ENCODE peak calls at places on chromosomes 12 and 14, in seven cellular contexts. E, H, V, I, Q, N and T are unnamed samples.

GRCh38 chr12:118773956-118774723 is 207.2 kb upstream of the SRRM4 start:
- DNase-seq in E (no peak), H (peak), V (peak), I (peak), Q (no peak), N (no peak), T (no peak)

GRCh38 chr12:74043343-74043742 is 494.3 kb upstream of the ATXN7L3B start:
- DNase-seq in E (no peak), H (no peak), V (no peak), I (no peak), Q (no peak), N (no peak), T (no peak)

GRCh38 chr12:127125607-127126259 is 1141.2 kb upstream of the TMEM132C start:
- DNase-seq in E (no peak), H (no peak), V (no peak), I (no peak), Q (peak), N (no peak), T (no peak)

GRCh38 chr12:52580496-52580895 is 6.9 kb upstream of the KRT74 start:
- DNase-seq in E (no peak), H (no peak), V (peak), I (no peak), Q (no peak), N (no peak), T (no peak)

GRCh38 chr14:74599201-74599809 is 12.7 kb downstream of the LTBP2 start:
- DNase-seq in E (no peak), H (no peak), V (no peak), I (no peak), Q (no peak), N (no peak), T (no peak)

GRCh38 chr12:114192549-114192948 is 213.4 kb downstream of the TBX5 start:
- DNase-seq in E (no peak), H (no peak), V (no peak), I (no peak), Q (no peak), N (no peak), T (no peak)

GRCh38 chr14:61252354-61253063 is 28.6 kb downstream of the TMEM30B start:
- DNase-seq in E (peak), H (peak), V (peak), I (peak), Q (peak), N (peak), T (peak)

GRCh38 chr14:20610002-20610765 is 19.0 kb upstream of the RNASE12 start:
- DNase-seq in E (peak), H (peak), V (peak), I (peak), Q (peak), N (peak), T (peak)

GRCh38 chr12:951166-951565 is 1.7 kb upstream of the RAD52 start:
- DNase-seq in E (no peak), H (no peak), V (no peak), I (no peak), Q (no peak), N (no peak), T (no peak)